ENCODE peak calls at places on chromosomes 1 and 21, in six cellular contexts. One of them, this sample, is unnamed. For H3K4me1, the result is how much of the 10 kb centered on the place peaks cover.

GRCh38 chr1:162367073-162367472 is 9.6 kb downstream of the SPATA46 start:
- DNase-seq in neuronal stem cell: no peak
- DNase-seq in ovary: no peak
- DNase-seq in thoracic aorta: no peak
- DNase-seq in GM23338: no peak
- DNase-seq in neural progenitor cell: no peak
- DNase-seq in this sample: no peak

GRCh38 chr1:233433436-233434213 is 106.1 kb downstream of the MAP3K21 start:
- DNase-seq in thoracic aorta: no peak
- DNase-seq in GM23338: peak
- DNase-seq in ovary: no peak
- DNase-seq in neuronal stem cell: no peak
- DNase-seq in neural progenitor cell: no peak
- DNase-seq in this sample: no peak

GRCh38 chr1:161899091-161899490 is 124.6 kb downstream of the OLFML2B start:
- DNase-seq in neural progenitor cell: no peak
- DNase-seq in neuronal stem cell: no peak
- DNase-seq in ovary: no peak
- DNase-seq in GM23338: no peak
- DNase-seq in thoracic aorta: no peak
- DNase-seq in this sample: no peak

GRCh38 chr1:41616563-41616962 is 132.1 kb upstream of the EDN2 start:
- DNase-seq in ovary: no peak
- DNase-seq in neuronal stem cell: no peak
- DNase-seq in GM23338: no peak
- DNase-seq in thoracic aorta: no peak
- DNase-seq in neural progenitor cell: no peak
- DNase-seq in this sample: no peak

GRCh38 chr1:8520483-8520966 is 202.6 kb downstream of the SLC45A1 start:
- DNase-seq in GM23338: no peak
- DNase-seq in ovary: no peak
- DNase-seq in thoracic aorta: no peak
- DNase-seq in neural progenitor cell: no peak
- DNase-seq in neuronal stem cell: no peak
- DNase-seq in this sample: peak

GRCh38 chr1:67685558-67686271 is 714 bp downstream of the GADD45A start:
- DNase-seq in neural progenitor cell: peak
- DNase-seq in ovary: peak
- DNase-seq in thoracic aorta: no peak
- DNase-seq in neuronal stem cell: no peak
- DNase-seq in GM23338: peak
- DNase-seq in this sample: peak

GRCh38 chr1:238406098-238406497 is 515.4 kb upstream of the ZP4 start:
- DNase-seq in ovary: no peak
- DNase-seq in neural progenitor cell: no peak
- DNase-seq in thoracic aorta: no peak
- DNase-seq in GM23338: no peak
- DNase-seq in neuronal stem cell: no peak
- DNase-seq in this sample: no peak

GRCh38 chr1:78303620-78304019 is 187.2 kb upstream of the PTGFR start:
- DNase-seq in thoracic aorta: no peak
- DNase-seq in ovary: peak
- DNase-seq in GM23338: no peak
- DNase-seq in neuronal stem cell: no peak
- DNase-seq in neural progenitor cell: no peak
- DNase-seq in this sample: no peak

GRCh38 chr1:84538599-84538998 is 32.2 kb upstream of the GNG5 start:
- DNase-seq in thoracic aorta: no peak
- DNase-seq in neuronal stem cell: no peak
- DNase-seq in neural progenitor cell: no peak
- DNase-seq in ovary: no peak
- DNase-seq in GM23338: no peak
- DNase-seq in this sample: no peak

GRCh38 chr1:21517161-21517589 is 8.0 kb downstream of the ALPL start:
- DNase-seq in neuronal stem cell: no peak
- DNase-seq in GM23338: no peak
- DNase-seq in neural progenitor cell: no peak
- DNase-seq in ovary: no peak
- DNase-seq in thoracic aorta: no peak
- DNase-seq in this sample: no peak

GRCh38 chr1:31583995-31584868 is 7.9 kb downstream of the TINAGL1 start:
- DNase-seq in neuronal stem cell: no peak
- DNase-seq in neural progenitor cell: no peak
- DNase-seq in thoracic aorta: peak
- DNase-seq in ovary: peak
- DNase-seq in GM23338: no peak
- DNase-seq in this sample: no peak

GRCh38 chr1:63651110-63651776 is 58.0 kb downstream of the PGM1 start:
- DNase-seq in neural progenitor cell: no peak
- DNase-seq in GM23338: no peak
- DNase-seq in ovary: no peak
- DNase-seq in neuronal stem cell: no peak
- DNase-seq in thoracic aorta: no peak
- DNase-seq in this sample: peak

DNA sequence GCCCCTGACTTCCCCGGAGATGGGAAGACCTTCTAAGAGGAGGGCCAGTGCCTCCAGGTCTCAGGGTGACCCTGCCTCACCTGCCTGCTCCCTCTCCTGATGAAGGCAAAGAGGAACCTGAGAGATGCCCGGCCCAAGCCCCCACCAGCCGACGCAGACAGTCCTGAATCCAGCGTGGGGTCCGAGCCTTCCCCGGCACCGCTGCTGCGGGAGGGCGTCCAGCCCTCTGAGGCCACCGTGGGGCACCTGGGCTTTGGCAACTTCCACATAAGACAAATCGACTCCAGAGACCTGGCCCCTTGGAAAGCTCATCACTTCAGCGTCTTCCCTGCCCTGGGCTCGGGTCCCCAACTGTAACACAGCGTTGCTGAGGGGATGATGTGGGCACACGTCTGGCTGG is 122.2 kb downstream of the CASZ1 start:
- DNase-seq in thoracic aorta: no peak
- DNase-seq in ovary: no peak
- DNase-seq in GM23338: no peak
- DNase-seq in neuronal stem cell: no peak
- DNase-seq in neural progenitor cell: no peak
- DNase-seq in this sample: no peak
- H3K4me1 ChIP-seq in thoracic aorta: under half
- H3K4me1 ChIP-seq in ovary: under half
- H3K4me1 ChIP-seq in GM23338: under half
- H3K4me1 ChIP-seq in neuronal stem cell: half or more
- H3K4me1 ChIP-seq in neural progenitor cell: half or more
- H3K4me1 ChIP-seq in this sample: under half

GRCh38 chr21:42495027-42495426 is 997 bp downstream of the RSPH1 start:
- DNase-seq in thoracic aorta: no peak
- DNase-seq in neural progenitor cell: no peak
- DNase-seq in ovary: no peak
- DNase-seq in neuronal stem cell: no peak
- DNase-seq in GM23338: no peak
- DNase-seq in this sample: no peak
- H3K27ac ChIP-seq in thoracic aorta: no peak
- H3K27ac ChIP-seq in neural progenitor cell: no peak
- H3K27ac ChIP-seq in ovary: no peak
- H3K27ac ChIP-seq in neuronal stem cell: no peak
- H3K27ac ChIP-seq in GM23338: no peak
- H3K27ac ChIP-seq in this sample: no peak

DNA sequence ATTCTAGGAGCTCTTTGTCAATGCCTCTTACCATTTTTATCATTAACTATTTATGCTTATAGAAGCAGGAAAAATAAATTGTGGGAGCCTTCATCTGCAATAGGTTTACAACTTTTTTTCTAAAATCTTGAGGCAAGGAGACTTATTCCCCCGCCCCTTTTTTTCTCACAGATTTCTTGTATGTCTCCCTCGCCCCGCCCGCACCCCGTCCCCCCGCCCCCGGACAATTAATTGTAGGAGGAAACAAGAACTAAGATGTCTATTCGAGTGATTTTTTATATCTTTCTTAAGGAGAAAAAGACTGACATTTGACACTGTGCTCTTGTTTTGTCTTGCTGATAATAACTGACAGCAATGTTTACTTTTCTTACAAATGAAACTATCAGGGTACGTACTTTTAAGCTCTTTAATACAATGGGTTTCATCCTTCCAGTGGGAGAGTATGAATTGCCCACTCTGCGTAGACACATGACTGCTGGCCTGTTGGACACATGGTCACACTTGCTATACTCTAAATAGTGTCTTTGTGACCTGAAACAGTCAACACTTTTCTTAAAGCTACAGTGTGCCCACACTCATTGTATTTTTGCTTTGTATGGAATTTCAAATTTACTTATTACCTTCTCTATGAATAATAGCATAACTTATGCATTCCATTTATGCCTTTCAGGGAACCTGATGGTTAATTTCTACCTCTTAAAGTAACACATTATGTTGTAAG is 1.5 kb upstream of the IVNS1ABP start:
- DNase-seq in ovary: no peak
- DNase-seq in neural progenitor cell: no peak
- DNase-seq in thoracic aorta: no peak
- DNase-seq in neuronal stem cell: no peak
- DNase-seq in GM23338: no peak
- DNase-seq in this sample: no peak
- H3K4me1 ChIP-seq in ovary: under half
- H3K4me1 ChIP-seq in neural progenitor cell: under half
- H3K4me1 ChIP-seq in thoracic aorta: under half
- H3K4me1 ChIP-seq in neuronal stem cell: under half
- H3K4me1 ChIP-seq in GM23338: under half
- H3K4me1 ChIP-seq in this sample: under half

GRCh38 chr1:220631238-220631842 is 58.8 kb upstream of the C1orf115 start:
- DNase-seq in neural progenitor cell: no peak
- DNase-seq in ovary: no peak
- DNase-seq in GM23338: no peak
- DNase-seq in neuronal stem cell: no peak
- DNase-seq in thoracic aorta: no peak
- DNase-seq in this sample: no peak
- H3K27ac ChIP-seq in neural progenitor cell: no peak
- H3K27ac ChIP-seq in ovary: no peak
- H3K27ac ChIP-seq in GM23338: no peak
- H3K27ac ChIP-seq in neuronal stem cell: no peak
- H3K27ac ChIP-seq in thoracic aorta: no peak
- H3K27ac ChIP-seq in this sample: no peak

GRCh38 chr1:111205724-111206070 is 5.3 kb upstream of the DENND2D start:
- DNase-seq in neuronal stem cell: no peak
- DNase-seq in GM23338: no peak
- DNase-seq in ovary: no peak
- DNase-seq in neural progenitor cell: no peak
- DNase-seq in thoracic aorta: no peak
- DNase-seq in this sample: no peak
- H3K4me1 ChIP-seq in neuronal stem cell: under half
- H3K4me1 ChIP-seq in GM23338: under half
- H3K4me1 ChIP-seq in ovary: under half
- H3K4me1 ChIP-seq in neural progenitor cell: under half
- H3K4me1 ChIP-seq in thoracic aorta: under half
- H3K4me1 ChIP-seq in this sample: under half

GRCh38 chr1:29236743-29236992 is 346 bp downstream of the PTPRU start:
- DNase-seq in ovary: no peak
- DNase-seq in GM23338: no peak
- DNase-seq in thoracic aorta: no peak
- DNase-seq in neural progenitor cell: no peak
- DNase-seq in neuronal stem cell: no peak
- DNase-seq in this sample: no peak
- H3K27ac ChIP-seq in ovary: no peak
- H3K27ac ChIP-seq in GM23338: no peak
- H3K27ac ChIP-seq in thoracic aorta: peak
- H3K27ac ChIP-seq in neural progenitor cell: no peak
- H3K27ac ChIP-seq in neuronal stem cell: no peak
- H3K27ac ChIP-seq in this sample: no peak

DNA sequence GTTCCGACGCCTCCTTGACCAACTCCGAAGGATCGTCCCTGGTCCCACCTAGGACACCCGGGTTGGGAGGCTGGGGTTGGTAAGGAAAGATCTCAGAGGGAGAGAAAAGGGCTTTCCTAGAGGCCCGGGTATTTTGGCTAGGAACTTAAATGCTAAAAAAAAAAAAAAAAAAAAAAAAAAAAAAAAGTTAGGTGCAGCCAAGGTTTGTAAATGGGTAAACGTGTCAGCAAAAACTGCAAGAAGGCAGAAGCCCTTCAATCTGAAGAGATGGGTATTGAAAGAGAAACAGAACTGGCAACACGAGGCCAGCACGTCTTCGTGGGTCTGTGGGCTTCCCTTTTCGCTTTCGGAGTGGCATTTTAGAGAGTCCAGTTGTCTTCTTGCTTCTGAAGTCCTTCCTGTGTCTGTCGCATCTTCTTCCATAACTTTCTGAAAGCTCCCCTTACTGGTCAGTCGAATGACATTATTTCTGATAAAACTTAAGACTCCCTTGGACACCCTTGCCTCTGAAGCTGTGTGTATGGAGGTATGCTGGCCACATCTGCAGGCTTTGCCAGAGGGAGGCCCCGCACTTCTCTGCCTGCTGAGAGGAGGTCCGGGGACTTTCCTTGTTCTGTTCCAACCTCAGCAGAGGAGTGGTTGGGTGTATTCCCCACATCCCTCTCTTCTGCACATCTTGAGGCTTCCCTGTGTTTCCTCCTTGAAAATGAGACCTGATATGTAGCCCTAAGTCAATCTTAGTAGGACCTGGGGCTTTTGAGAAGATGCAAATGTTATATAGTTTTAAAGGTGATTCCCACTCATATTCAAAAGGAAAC is 745 bp downstream of the RCSD1 start:
- DNase-seq in ovary: no peak
- DNase-seq in thoracic aorta: no peak
- DNase-seq in neuronal stem cell: no peak
- DNase-seq in neural progenitor cell: no peak
- DNase-seq in GM23338: no peak
- DNase-seq in this sample: peak
- H3K4me1 ChIP-seq in ovary: under half
- H3K4me1 ChIP-seq in thoracic aorta: under half
- H3K4me1 ChIP-seq in neuronal stem cell: under half
- H3K4me1 ChIP-seq in neural progenitor cell: under half
- H3K4me1 ChIP-seq in GM23338: under half
- H3K4me1 ChIP-seq in this sample: half or more

This sample was measured in CD8-positive, alpha-beta memory T cell.